ENCODE peak calls at places on chromosomes 13 and 19, in four cellular contexts. L is mesothelial cell of epicardium; C is T-helper 1 cell; M is activated naive CD8-positive, alpha-beta T cell treated with anti-CD3 and anti-CD28 coated beads, Interleukin-2, amount 50 U/mL, for 16 hours. Z is an unnamed sample.

GRCh38 chr19:18373892-18374629 is 11.9 kb upstream of the GDF15 start:
- DNase-seq in L (no peak), C (no peak), M (no peak), Z (peak)

GRCh38 chr19:47631681-47632446 is 22.9 kb downstream of the BICRA start:
- DNase-seq in L (no peak), C (no peak), M (no peak), Z (no peak)

GRCh38 chr13:30301827-30302226 is 5.5 kb downstream of the KATNAL1 start:
- DNase-seq in L (no peak), C (no peak), M (no peak), Z (no peak)

GRCh38 chr19:50573741-50574461 is 5.7 kb upstream of the LRRC4B start:
- DNase-seq in L (no peak), C (no peak), M (no peak), Z (no peak)

GRCh38 chr19:33659835-33660234 is 38.1 kb downstream of the CHST8 start:
- DNase-seq in L (no peak), C (no peak), M (no peak), Z (no peak)

GRCh38 chr13:46615888-46616531 is 63.0 kb downstream of the LRCH1 start:
- DNase-seq in L (no peak), C (no peak), M (no peak), Z (no peak)

GRCh38 chr19:41957161-41957837 is 1.8 kb downstream of the RABAC1 start:
- DNase-seq in L (no peak), C (no peak), M (no peak), Z (no peak)

GRCh38 chr13:74134226-74134776 is at the start of gene KLF12:
- DNase-seq in L (peak), C (peak), M (peak), Z (peak)

GRCh38 chr13:23636360-23636759 is 66.1 kb downstream of the TNFRSF19 start:
- DNase-seq in L (no peak), C (no peak), M (no peak), Z (no peak)

GRCh38 chr19:47036233-47036651 is 12.2 kb downstream of the TMEM160 start:
- DNase-seq in L (no peak), C (no peak), M (no peak), Z (peak)

GRCh38 chr19:46265217-46265828 is 31.5 kb upstream of the HIF3A start:
- DNase-seq in L (peak), C (peak), M (peak), Z (peak)

GRCh38 chr13:76656496-76656895 is 229.7 kb downstream of the KCTD12 start:
- DNase-seq in L (no peak), C (no peak), M (no peak), Z (no peak)

GRCh38 chr13:91240341-91240740 is 107.1 kb upstream of the MIR17HG start:
- DNase-seq in L (no peak), C (no peak), M (no peak), Z (no peak)

GRCh38 chr13:41658057-41658642 is 200.8 kb downstream of the RGCC start:
- DNase-seq in L (no peak), C (no peak), M (no peak), Z (no peak)

GRCh38 chr13:23848639-23849282 is 40.4 kb downstream of the MIPEP start:
- DNase-seq in L (no peak), C (no peak), M (no peak), Z (no peak)

GRCh38 chr13:113771709-113772331 is 12.8 kb downstream of the TMEM255B start:
- DNase-seq in L (no peak), C (no peak), M (no peak), Z (no peak)

GRCh38 chr13:30785146-30785845 is 50.0 kb downstream of the ALOX5AP start:
- DNase-seq in L (no peak), C (no peak), M (no peak), Z (no peak)

GRCh38 chr13:106152047-106152446 is 383.4 kb downstream of the EFNB2 start:
- DNase-seq in L (no peak), C (no peak), M (no peak), Z (no peak)

GRCh38 chr13:55439450-55439849 is 1701.3 kb upstream of the PRR20A start:
- DNase-seq in L (no peak), C (no peak), M (no peak), Z (peak)

GRCh38 chr19:10352764-10353671 is 13.6 kb upstream of the ICAM3 start:
- DNase-seq in L (no peak), C (no peak), M (no peak), Z (peak)

GRCh38 chr13:31846182-31846938 is 107.0 kb downstream of the RXFP2 start:
- DNase-seq in L (peak), C (peak), M (no peak), Z (peak)

GRCh38 chr19:35023428-35023827 is 6.8 kb upstream of the SCN1B start:
- DNase-seq in L (no peak), C (no peak), M (no peak), Z (no peak)

GRCh38 chr13:108342369-108343289 is 73.1 kb downstream of the TNFSF13B start:
- DNase-seq in L (no peak), C (no peak), M (no peak), Z (no peak)

GRCh38 chr13:31032574-31033095 is 100.2 kb downstream of the TEX26 start:
- DNase-seq in L (no peak), C (no peak), M (no peak), Z (no peak)

GRCh38 chr13:109729031-109729870 is 57.1 kb downstream of the IRS2 start:
- DNase-seq in L (no peak), C (no peak), M (no peak), Z (no peak)

GRCh38 chr19:572891-573825 is 762 bp downstream of the BSG start:
- DNase-seq in L (peak), C (no peak), M (no peak), Z (no peak)

GRCh38 chr13:21997726-21998125 is 326.9 kb downstream of the FGF9 start:
- DNase-seq in L (no peak), C (no peak), M (no peak), Z (no peak)

GRCh38 chr13:35979378-35979911 is 151.7 kb downstream of the DCLK1 start:
- DNase-seq in L (no peak), C (no peak), M (no peak), Z (no peak)

GRCh38 chr19:48499352-48500090 is 12.1 kb downstream of the LMTK3 start:
- DNase-seq in L (no peak), C (no peak), M (no peak), Z (no peak)

GRCh38 chr19:36009220-36009619 is 607 bp upstream of the SYNE4 start:
- DNase-seq in L (no peak), C (no peak), M (no peak), Z (peak)

GRCh38 chr13:20182231-20182846 is 10.4 kb downstream of the GJB2 start:
- DNase-seq in L (no peak), C (peak), M (no peak), Z (peak)